ENCODE peak calls at places on chromosomes 13 and 19, in four cellular contexts. A is retina, I is HS-27A, N is hepatic stellate cell. W is an unnamed sample.
A peak's percentile ranks its signal among the peaks of the same experiment; 100 is the strongest.

GRCh38 chr13:40440990-40441820 is 225.2 kb downstream of the FOXO1 start:
- DNase-seq in A (no peak), N (no peak), I (no peak), W (no peak)

GRCh38 chr19:13861714-13862531 is 15.0 kb upstream of the NANOS3 start:
- DNase-seq in A (peak; percentile 96), N (peak; percentile 94), I (no peak), W (peak; percentile 82)

GRCh38 chr19:11510444-11510843 is 4.8 kb upstream of the ZNF653 start:
- DNase-seq in N (no peak), I (no peak), A (no peak), W (no peak)

GRCh38 chr13:71320452-71320851 is 546.6 kb downstream of the DACH1 start:
- DNase-seq in N (peak; percentile 0), A (no peak), I (no peak), W (no peak)

GRCh38 chr13:113759525-113760137 is 605 bp downstream of the TMEM255B start:
- DNase-seq in A (peak; percentile 78), N (peak; percentile 41), I (no peak), W (no peak)

GRCh38 chr13:72890546-72890945 is 108.6 kb downstream of the PIBF1 start:
- DNase-seq in I (no peak), A (no peak), N (no peak), W (no peak)

GRCh38 chr19:27657271-27658051 is 1555.5 kb downstream of the UQCRFS1 start:
- DNase-seq in A (no peak), N (no peak), I (no peak), W (no peak)

GRCh38 chr13:26867451-26868067 is 107.0 kb upstream of the GPR12 start:
- DNase-seq in I (no peak), A (peak; percentile 40), N (peak; percentile 24), W (no peak)

GRCh38 chr19:47094557-47095517 is 18.7 kb downstream of the ZC3H4 start:
- DNase-seq in N (no peak), I (no peak), A (no peak), W (no peak)

GRCh38 chr13:45162194-45162593 is 38.7 kb downstream of the KCTD4 start:
- DNase-seq in I (no peak), A (no peak), N (no peak), W (no peak)

GRCh38 chr19:19558636-19559035 is 20.6 kb downstream of the CILP2 start:
- DNase-seq in A (no peak), I (no peak), N (no peak), W (no peak)

GRCh38 chr13:106548064-106548696 is 12.7 kb upstream of the EFNB2 start:
- DNase-seq in N (no peak), A (no peak), I (no peak), W (no peak)

GRCh38 chr13:22372261-22372660 is 701.4 kb downstream of the FGF9 start:
- DNase-seq in I (no peak), A (no peak), N (no peak), W (no peak)

GRCh38 chr13:101155920-101156319 is 260.4 kb downstream of the NALCN start:
- DNase-seq in A (no peak), N (no peak), I (no peak), W (no peak)

GRCh38 chr13:106407338-106407737 is 128.1 kb downstream of the EFNB2 start:
- DNase-seq in N (no peak), I (no peak), A (no peak), W (no peak)

GRCh38 chr19:30046522-30046921 is 104.5 kb downstream of the URI1 start:
- DNase-seq in N (no peak), A (peak; percentile 66), I (no peak), W (no peak)

GRCh38 chr19:16655727-16656126 is 4.2 kb downstream of the SMIM7 start:
- DNase-seq in A (no peak), N (no peak), I (no peak), W (no peak)

GRCh38 chr19:38634757-38635482 is 12.5 kb upstream of the ACTN4 start:
- DNase-seq in A (peak; percentile 86), N (peak; percentile 79), I (no peak), W (no peak)

GRCh38 chr19:3982701-3983541 is 2.3 kb downstream of the EEF2 start:
- DNase-seq in I (no peak), A (no peak), N (peak; percentile 69), W (no peak)

GRCh38 chr19:48810151-48810550 is 678 bp downstream of the BCAT2 start:
- DNase-seq in A (no peak), I (no peak), N (no peak), W (no peak)

GRCh38 chr13:77533875-77534788 is 1.4 kb upstream of the SCEL start:
- DNase-seq in A (no peak), N (no peak), I (no peak), W (no peak)

GRCh38 chr19:2503521-2504109 is 27.7 kb downstream of the GADD45B start:
- DNase-seq in A (no peak), N (peak; percentile 83), I (no peak), W (peak; percentile 49)

GRCh38 chr13:35787937-35788336 is 311.4 kb upstream of the MAB21L1 start:
- DNase-seq in A (peak; percentile 49), I (no peak), N (no peak), W (no peak)

GRCh38 chr19:16160943-16161560 is 12.3 kb downstream of the CIB3 start:
- DNase-seq in N (peak; percentile 73), A (no peak), I (peak; percentile 76), W (peak; percentile 53)

GRCh38 chr19:53076984-53077383 is 26.2 kb downstream of the ZNF160 start:
- DNase-seq in I (no peak), A (peak; percentile 64), N (peak; percentile 35), W (no peak)

GRCh38 chr13:35714096-35714495 is 237.6 kb upstream of the MAB21L1 start:
- DNase-seq in A (no peak), N (no peak), I (no peak), W (no peak)

GRCh38 chr13:46295531-46296464 is 84.1 kb downstream of the LRRC63 start:
- DNase-seq in A (peak; percentile 18), I (no peak), N (peak; percentile 29), W (peak; percentile 72)

GRCh38 chr19:9345005-9345404 is 17.8 kb upstream of the ZNF177 start:
- DNase-seq in N (no peak), A (no peak), I (no peak), W (no peak)

GRCh38 chr13:50171585-50172282 is 156.5 kb downstream of the KCNRG start:
- DNase-seq in I (no peak), A (no peak), N (no peak), W (no peak)

GRCh38 chr19:16814526-16815100 is 14.6 kb upstream of the SIN3B start:
- DNase-seq in I (no peak), A (peak; percentile 23), N (no peak), W (no peak)

GRCh38 chr13:71922191-71922590 is 55.2 kb upstream of the DACH1 start:
- DNase-seq in N (no peak), I (no peak), A (no peak), W (no peak)

GRCh38 chr13:46184277-46184699 is 2.3 kb upstream of the LCP1 start:
- DNase-seq in N (no peak), A (no peak), I (no peak), W (no peak)

GRCh38 chr19:4867534-4868285 is at the start of gene PLIN3:
- DNase-seq in A (peak; percentile 88), I (peak; percentile 68), N (peak; percentile 100), W (peak; percentile 84)

GRCh38 chr13:42140494-42140893 is 92.0 kb downstream of the DGKH start:
- DNase-seq in I (no peak), A (no peak), N (no peak), W (no peak)

GRCh38 chr19:38063921-38064320 is 156.9 kb downstream of the SIPA1L3 start:
- DNase-seq in A (no peak), N (no peak), I (no peak), W (no peak)

GRCh38 chr19:46410205-46411087 is 2.9 kb downstream of the CCDC8 start:
- DNase-seq in N (no peak), I (no peak), A (no peak), W (no peak)